ENCODE peak calls at places on chromosomes 6 and 20, in nine cellular contexts. V is A549, F is brain microvascular endothelial cell, Z is foreskin fibroblast, E is tibial artery, D is HFF-Myc, J is choroid plexus epithelial cell, Q is tibial nerve, H is OCI-LY7. G is an unnamed sample.
A peak's percentile ranks its signal among the peaks of the same experiment; 100 is the strongest.

GRCh38 chr20:36462440-36463211 is 78.7 kb upstream of the MYL9 start:
- DNase-seq in V (no peak), F (peak; percentile 37), Z (peak; percentile 75), E (peak; percentile 93), D (no peak), J (no peak), Q (peak; percentile 40), H (peak; percentile 49), G (no peak)

GRCh38 chr20:40494238-40494637 is 194.8 kb downstream of the MAFB start:
- DNase-seq in V (no peak), F (no peak), Z (no peak), E (no peak), D (no peak), J (no peak), Q (no peak), H (no peak), G (no peak)

GRCh38 chr20:47676912-47677311 is 108.4 kb downstream of the SULF2 start:
- DNase-seq in V (no peak), F (no peak), Z (no peak), E (no peak), D (no peak), J (no peak), Q (no peak), H (no peak), G (no peak)

GRCh38 chr6:43509984-43510826 is at the start of gene LRRC73:
- DNase-seq in V (peak; percentile 73), F (peak; percentile 62), Z (peak; percentile 84), E (peak; percentile 93), D (no peak), J (peak; percentile 78), Q (peak; percentile 76), H (peak; percentile 50), G (no peak)

GRCh38 chr6:140264451-140264850 is 890.0 kb upstream of the CITED2 start:
- DNase-seq in V (no peak), F (no peak), Z (no peak), E (no peak), D (no peak), J (no peak), Q (no peak), H (no peak), G (no peak)

GRCh38 chr6:56752009-56752408 is 109.3 kb upstream of the DST start:
- DNase-seq in V (no peak), F (peak; percentile 48), Z (peak; percentile 65), E (no peak), D (no peak), J (peak; percentile 71), Q (no peak), H (no peak), G (no peak)

GRCh38 chr6:3421763-3422456 is 34.9 kb downstream of the SLC22A23 start:
- DNase-seq in V (peak; percentile 38), F (peak; percentile 80), Z (peak; percentile 51), E (no peak), D (no peak), J (peak; percentile 76), Q (no peak), H (no peak), G (no peak)

GRCh38 chr6:147506704-147507114 is 1.8 kb upstream of the SAMD5 start:
- DNase-seq in V (peak; percentile 55), F (peak; percentile 49), Z (peak; percentile 36), E (peak; percentile 80), D (no peak), J (peak; percentile 62), Q (peak; percentile 38), H (no peak), G (no peak)

GRCh38 chr6:109381007-109381746 is 1.1 kb downstream of the CD164 start:
- DNase-seq in V (no peak), F (no peak), Z (no peak), E (no peak), D (no peak), J (peak; percentile 54), Q (no peak), H (peak; percentile 18), G (no peak)

GRCh38 chr20:53884859-53885654 is 185.3 kb downstream of the BCAS1 start:
- DNase-seq in V (no peak), F (peak; percentile 31), Z (no peak), E (no peak), D (no peak), J (no peak), Q (no peak), H (no peak), G (no peak)
- H3K4me3 ChIP-seq in V (no peak overlapping the region), F (no peak overlapping the region), Z (no peak overlapping the region), E (no peak overlapping the region), D (no peak overlapping the region), J (no peak overlapping the region), Q (no peak overlapping the region), H (no peak overlapping the region), G (no peak overlapping the region)

DNA sequence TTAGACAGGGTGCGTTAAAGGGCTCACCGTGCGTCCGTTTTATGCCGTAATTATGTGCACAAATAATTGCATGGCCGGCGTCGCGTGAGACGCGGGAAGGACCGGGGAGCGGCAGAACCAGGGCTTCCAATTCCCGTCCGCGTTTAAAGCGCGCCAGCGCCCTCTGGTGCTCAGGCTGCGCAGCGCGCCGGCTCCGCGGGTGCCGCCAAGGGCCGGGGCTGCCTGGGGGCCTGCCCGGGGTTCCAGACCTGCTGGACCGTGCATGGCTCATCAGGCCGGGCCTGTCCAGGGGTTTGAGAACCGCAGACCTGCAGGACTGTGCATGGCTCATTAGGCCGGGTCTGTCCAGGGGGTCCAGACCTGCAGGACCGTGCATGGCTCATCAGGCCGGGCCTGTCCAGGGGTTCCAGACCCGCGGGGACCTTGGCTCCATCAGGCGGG is 369.0 kb downstream of the THBS2 start:
- DNase-seq in V (peak; percentile 34), F (peak; percentile 33), Z (peak; percentile 35), E (peak; percentile 79), D (peak; percentile 7), J (peak; percentile 62), Q (peak; percentile 43), H (peak; percentile 46), G (no peak)
- TF ChIP-seq CTCF in V (peak; percentile 69), F (peak; percentile 54), Z (peak; percentile 91), E (peak; percentile 95), D (peak; percentile 93), J (peak; percentile 73), Q (peak; percentile 89), H (peak; percentile 88), G (peak; percentile 67)

GRCh38 chr20:57290178-57290484 is 23.7 kb upstream of the BMP7 start:
- DNase-seq in V (no peak), F (no peak), Z (no peak), E (no peak), D (no peak), J (no peak), Q (no peak), H (no peak), G (no peak)
- H3K4me3 ChIP-seq in V (no peak overlapping the region), F (no peak overlapping the region), Z (no peak overlapping the region), E (no peak overlapping the region), D (no peak overlapping the region), J (no peak overlapping the region), Q (no peak overlapping the region), H (no peak overlapping the region), G (no peak overlapping the region)

GRCh38 chr6:114063956-114064355 is 93.0 kb upstream of the HDAC2 start:
- DNase-seq in V (no peak), F (no peak), Z (no peak), E (no peak), D (no peak), J (peak; percentile 25), Q (no peak), H (no peak), G (no peak)

GRCh38 chr6:114058435-114058834 is 87.5 kb upstream of the HDAC2 start:
- DNase-seq in V (no peak), F (no peak), Z (no peak), E (no peak), D (no peak), J (no peak), Q (no peak), H (no peak), G (no peak)

GRCh38 chr6:114064862-114065261 is 93.9 kb upstream of the HDAC2 start:
- DNase-seq in V (no peak), F (no peak), Z (no peak), E (no peak), D (no peak), J (no peak), Q (no peak), H (no peak), G (no peak)

GRCh38 chr6:114055758-114056157 is 84.8 kb upstream of the HDAC2 start:
- DNase-seq in V (no peak), F (no peak), Z (no peak), E (no peak), D (no peak), J (no peak), Q (no peak), H (no peak), G (no peak)

DNA sequence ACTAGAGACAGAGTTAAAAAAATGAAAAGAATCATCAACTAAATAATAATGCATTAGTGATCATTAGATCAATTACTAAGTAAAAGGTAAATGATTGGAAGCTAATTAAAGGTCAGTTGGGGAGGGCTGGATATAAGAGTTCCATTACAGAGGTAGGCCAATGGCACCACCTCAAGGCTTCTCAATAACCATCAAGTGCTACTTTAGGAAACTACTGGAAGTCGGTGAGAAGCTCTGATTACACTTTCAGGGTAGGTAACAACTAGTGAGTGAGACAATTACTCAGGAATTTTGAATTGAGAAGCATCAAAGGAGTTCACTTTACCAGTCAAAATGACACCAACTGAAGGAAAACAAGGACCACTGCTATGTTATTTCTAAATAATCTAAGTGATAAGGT is 90.2 kb upstream of the HDAC2 start:
- DNase-seq in V (no peak), F (no peak), Z (no peak), E (no peak), D (no peak), J (no peak), Q (no peak), H (no peak), G (no peak)
- TF ChIP-seq CTCF in V (no peak), F (no peak), Z (no peak), E (no peak), D (no peak), J (no peak), Q (no peak), H (no peak), G (no peak)

GRCh38 chr20:4116091-4116490 is 100.7 kb upstream of the RNF24 start:
- DNase-seq in V (no peak), F (no peak), Z (no peak), E (no peak), D (no peak), J (no peak), Q (no peak), H (no peak), G (no peak)
- H3K4me3 ChIP-seq in V (no peak overlapping the region), F (no peak overlapping the region), Z (no peak overlapping the region), E (no peak overlapping the region), D (no peak overlapping the region), J (no peak overlapping the region), Q (no peak overlapping the region), H (no peak overlapping the region), G (no peak overlapping the region)

G was measured in kidney epithelial cell.